ENCODE peak calls at places on chromosomes 13 and 19, in five cellular contexts. One of them, this sample, is unnamed.

GRCh38 chr19:45560686-45561085 is 23.9 kb downstream of the OPA3 start:
- DNase-seq in sigmoid colon: no peak
- DNase-seq in GM12892: no peak
- DNase-seq in GM23338: no peak
- DNase-seq in spleen: no peak
- DNase-seq in this sample: no peak

GRCh38 chr13:41955605-41956004 is 5.3 kb downstream of the VWA8 start:
- DNase-seq in sigmoid colon: no peak
- DNase-seq in GM12892: no peak
- DNase-seq in GM23338: no peak
- DNase-seq in spleen: no peak
- DNase-seq in this sample: no peak

GRCh38 chr19:4379383-4380253 is 20.7 kb downstream of the SH3GL1 start:
- DNase-seq in sigmoid colon: peak; percentile 71
- DNase-seq in GM12892: no peak
- DNase-seq in GM23338: no peak
- DNase-seq in spleen: peak; percentile 87
- DNase-seq in this sample: no peak

GRCh38 chr13:24148414-24149305 is 11.9 kb upstream of the SPATA13 start:
- DNase-seq in sigmoid colon: no peak
- DNase-seq in GM12892: no peak
- DNase-seq in GM23338: peak; percentile 72
- DNase-seq in spleen: no peak
- DNase-seq in this sample: no peak

GRCh38 chr13:107866666-107867623 is 348.4 kb downstream of the LIG4 start:
- DNase-seq in sigmoid colon: no peak
- DNase-seq in GM12892: no peak
- DNase-seq in GM23338: peak; percentile 64
- DNase-seq in spleen: no peak
- DNase-seq in this sample: no peak

GRCh38 chr19:15243236-15243957 is 11.1 kb upstream of the EPHX3 start:
- DNase-seq in sigmoid colon: no peak
- DNase-seq in GM12892: no peak
- DNase-seq in GM23338: no peak
- DNase-seq in spleen: no peak
- DNase-seq in this sample: no peak

GRCh38 chr19:15251749-15252397 is 19.6 kb upstream of the EPHX3 start:
- DNase-seq in sigmoid colon: peak; percentile 97
- DNase-seq in GM12892: no peak
- DNase-seq in GM23338: peak; percentile 93
- DNase-seq in spleen: no peak
- DNase-seq in this sample: no peak

GRCh38 chr19:1841209-1841924 is 6.9 kb downstream of the REXO1 start:
- DNase-seq in sigmoid colon: no peak
- DNase-seq in GM12892: no peak
- DNase-seq in GM23338: no peak
- DNase-seq in spleen: no peak
- DNase-seq in this sample: no peak

GRCh38 chr19:36999313-36999712 is 78.9 kb upstream of the ZNF420 start:
- DNase-seq in sigmoid colon: no peak
- DNase-seq in GM12892: no peak
- DNase-seq in GM23338: no peak
- DNase-seq in spleen: no peak
- DNase-seq in this sample: no peak

GRCh38 chr19:10431943-10432735 is 11.8 kb downstream of the PDE4A start:
- DNase-seq in sigmoid colon: peak; percentile 82
- DNase-seq in GM12892: no peak
- DNase-seq in GM23338: peak; percentile 60
- DNase-seq in spleen: peak; percentile 92
- DNase-seq in this sample: no peak

GRCh38 chr13:22210134-22210930 is 539.5 kb downstream of the FGF9 start:
- DNase-seq in sigmoid colon: no peak
- DNase-seq in GM12892: no peak
- DNase-seq in GM23338: peak; percentile 48
- DNase-seq in spleen: no peak
- DNase-seq in this sample: no peak

GRCh38 chr19:13505761-13506549 is at the start of gene CACNA1A:
- DNase-seq in sigmoid colon: no peak
- DNase-seq in GM12892: peak; percentile 22
- DNase-seq in GM23338: peak; percentile 73
- DNase-seq in spleen: no peak
- DNase-seq in this sample: no peak

GRCh38 chr19:34577056-34577455 is 95.5 kb downstream of the WTIP start:
- DNase-seq in sigmoid colon: no peak
- DNase-seq in GM12892: no peak
- DNase-seq in GM23338: peak; percentile 36
- DNase-seq in spleen: no peak
- DNase-seq in this sample: no peak

GRCh38 chr19:52214241-52214640 is 24.4 kb downstream of the PPP2R1A start:
- DNase-seq in sigmoid colon: no peak
- DNase-seq in GM12892: no peak
- DNase-seq in GM23338: no peak
- DNase-seq in spleen: no peak
- DNase-seq in this sample: no peak

GRCh38 chr13:105806335-105806920 is 729.0 kb downstream of the EFNB2 start:
- DNase-seq in sigmoid colon: no peak
- DNase-seq in GM12892: no peak
- DNase-seq in GM23338: no peak
- DNase-seq in spleen: no peak
- DNase-seq in this sample: no peak

GRCh38 chr13:76829572-76830327 is 56.5 kb downstream of the KCTD12 start:
- DNase-seq in sigmoid colon: peak; percentile 68
- DNase-seq in GM12892: no peak
- DNase-seq in GM23338: no peak
- DNase-seq in spleen: no peak
- DNase-seq in this sample: no peak

GRCh38 chr13:25494708-25495411 is 123.1 kb downstream of the ATP8A2 start:
- DNase-seq in sigmoid colon: no peak
- DNase-seq in GM12892: no peak
- DNase-seq in GM23338: no peak
- DNase-seq in spleen: no peak
- DNase-seq in this sample: no peak

GRCh38 chr13:38265135-38265497 is 84.5 kb upstream of the UFM1 start:
- DNase-seq in sigmoid colon: no peak
- DNase-seq in GM12892: no peak
- DNase-seq in GM23338: no peak
- DNase-seq in spleen: peak; percentile 42
- DNase-seq in this sample: no peak

GRCh38 chr13:48536851-48537250 is 4.0 kb upstream of the RCBTB2 start:
- DNase-seq in sigmoid colon: no peak
- DNase-seq in GM12892: no peak
- DNase-seq in GM23338: no peak
- DNase-seq in spleen: no peak
- DNase-seq in this sample: no peak

GRCh38 chr13:51704399-51705306 is 99.3 kb downstream of the DHRS12 start:
- DNase-seq in sigmoid colon: no peak
- DNase-seq in GM12892: no peak
- DNase-seq in GM23338: no peak
- DNase-seq in spleen: no peak
- DNase-seq in this sample: no peak

GRCh38 chr19:45333609-45334303 is 6.8 kb upstream of the KLC3 start:
- DNase-seq in sigmoid colon: no peak
- DNase-seq in GM12892: no peak
- DNase-seq in GM23338: no peak
- DNase-seq in spleen: no peak
- DNase-seq in this sample: no peak

GRCh38 chr19:18831524-18832330 is at the start of gene UPF1:
- DNase-seq in sigmoid colon: peak; percentile 95
- DNase-seq in GM12892: peak; percentile 89
- DNase-seq in GM23338: peak; percentile 95
- DNase-seq in spleen: peak; percentile 100
- DNase-seq in this sample: peak; percentile 92

GRCh38 chr19:20664917-20665781 is 3.8 kb upstream of the ZNF626 start:
- DNase-seq in sigmoid colon: no peak
- DNase-seq in GM12892: no peak
- DNase-seq in GM23338: peak; percentile 49
- DNase-seq in spleen: no peak
- DNase-seq in this sample: no peak

GRCh38 chr19:48206402-48207093 is 36.1 kb downstream of the ZSWIM9 start:
- DNase-seq in sigmoid colon: no peak
- DNase-seq in GM12892: no peak
- DNase-seq in GM23338: no peak
- DNase-seq in spleen: no peak
- DNase-seq in this sample: no peak

GRCh38 chr13:97319088-97319487 is 97.0 kb downstream of the MBNL2 start:
- DNase-seq in sigmoid colon: no peak
- DNase-seq in GM12892: no peak
- DNase-seq in GM23338: no peak
- DNase-seq in spleen: no peak
- DNase-seq in this sample: no peak

GRCh38 chr19:47035127-47035494 is 13.3 kb downstream of the TMEM160 start:
- DNase-seq in sigmoid colon: no peak
- DNase-seq in GM12892: no peak
- DNase-seq in GM23338: peak; percentile 84
- DNase-seq in spleen: no peak
- DNase-seq in this sample: no peak

GRCh38 chr19:14473915-14474578 is 1.1 kb downstream of the PTGER1 start:
- DNase-seq in sigmoid colon: no peak
- DNase-seq in GM12892: no peak
- DNase-seq in GM23338: peak; percentile 71
- DNase-seq in spleen: no peak
- DNase-seq in this sample: no peak

GRCh38 chr13:85347251-85347650 is 452.0 kb downstream of the SLITRK6 start:
- DNase-seq in sigmoid colon: no peak
- DNase-seq in GM12892: no peak
- DNase-seq in GM23338: no peak
- DNase-seq in spleen: no peak
- DNase-seq in this sample: no peak

GRCh38 chr19:55520691-55521292 is 16.1 kb downstream of the SBK2 start:
- DNase-seq in sigmoid colon: no peak
- DNase-seq in GM12892: no peak
- DNase-seq in GM23338: no peak
- DNase-seq in spleen: no peak
- DNase-seq in this sample: no peak

GRCh38 chr19:55519461-55520311 is 17.2 kb downstream of the SBK2 start:
- DNase-seq in sigmoid colon: no peak
- DNase-seq in GM12892: no peak
- DNase-seq in GM23338: no peak
- DNase-seq in spleen: no peak
- DNase-seq in this sample: no peak

GRCh38 chr19:55516878-55517620 is 19.9 kb downstream of the SBK2 start:
- DNase-seq in sigmoid colon: peak; percentile 97
- DNase-seq in GM12892: peak; percentile 100
- DNase-seq in GM23338: peak; percentile 95
- DNase-seq in spleen: peak; percentile 96
- DNase-seq in this sample: peak; percentile 100
- TF ChIP-seq POLR2AphosphoS5 in sigmoid colon: peak; percentile 42
- TF ChIP-seq POLR2AphosphoS5 in GM12892: no peak
- TF ChIP-seq POLR2AphosphoS5 in GM23338: no peak
- TF ChIP-seq POLR2AphosphoS5 in spleen: peak; percentile 78
- TF ChIP-seq POLR2AphosphoS5 in this sample: no peak

DNA sequence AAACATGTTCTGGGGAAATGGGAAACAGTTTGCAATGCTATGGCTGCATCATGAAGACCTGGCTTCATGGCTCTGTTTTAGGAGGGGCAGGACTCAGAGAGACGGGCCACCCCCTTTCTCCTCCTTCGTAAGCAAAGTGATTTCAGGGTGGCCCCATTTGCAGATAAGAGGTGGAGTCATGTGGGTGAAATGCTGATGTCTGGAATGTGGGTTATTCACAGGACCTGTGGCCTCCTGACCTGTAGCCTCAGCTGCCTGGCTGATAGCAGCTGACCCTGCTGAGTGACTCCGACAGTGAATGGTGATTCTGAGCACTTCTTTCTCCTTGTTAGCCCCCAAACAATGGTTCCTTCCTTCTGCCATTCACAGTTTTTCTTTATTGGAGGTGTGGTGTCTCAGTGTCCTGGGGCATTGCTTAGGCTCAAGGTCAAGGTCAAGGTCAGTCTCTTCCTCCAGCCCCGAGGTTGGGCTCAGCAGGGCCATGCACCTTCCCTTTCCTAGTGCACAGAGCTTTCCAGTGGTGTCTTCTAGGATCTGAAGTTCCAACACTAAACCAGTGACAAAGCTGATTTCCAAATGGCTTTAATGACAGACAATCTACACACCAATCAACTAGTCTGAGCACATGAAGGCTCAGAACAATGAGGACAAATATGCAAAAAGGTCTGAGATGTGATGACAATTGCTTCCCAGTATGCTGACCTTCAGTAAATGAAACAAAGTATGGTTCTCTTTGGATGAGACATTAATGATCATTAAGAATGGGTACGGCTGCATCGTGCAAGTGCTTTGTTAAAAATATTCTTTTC is 49.6 kb upstream of the ANKRD10 start:
- DNase-seq in sigmoid colon: no peak
- DNase-seq in GM12892: no peak
- DNase-seq in GM23338: no peak
- DNase-seq in spleen: no peak
- DNase-seq in this sample: no peak
- TF ChIP-seq POLR2AphosphoS5 in sigmoid colon: no peak
- TF ChIP-seq POLR2AphosphoS5 in GM12892: no peak
- TF ChIP-seq POLR2AphosphoS5 in GM23338: no peak
- TF ChIP-seq POLR2AphosphoS5 in spleen: no peak
- TF ChIP-seq POLR2AphosphoS5 in this sample: no peak

GRCh38 chr13:39321578-39321977 is 281.4 kb downstream of the LHFPL6 start:
- DNase-seq in sigmoid colon: peak; percentile 69
- DNase-seq in GM12892: no peak
- DNase-seq in GM23338: no peak
- DNase-seq in spleen: no peak
- DNase-seq in this sample: no peak
- TF ChIP-seq POLR2AphosphoS5 in sigmoid colon: peak; percentile 29
- TF ChIP-seq POLR2AphosphoS5 in GM12892: no peak
- TF ChIP-seq POLR2AphosphoS5 in GM23338: no peak
- TF ChIP-seq POLR2AphosphoS5 in spleen: no peak
- TF ChIP-seq POLR2AphosphoS5 in this sample: no peak

DNA sequence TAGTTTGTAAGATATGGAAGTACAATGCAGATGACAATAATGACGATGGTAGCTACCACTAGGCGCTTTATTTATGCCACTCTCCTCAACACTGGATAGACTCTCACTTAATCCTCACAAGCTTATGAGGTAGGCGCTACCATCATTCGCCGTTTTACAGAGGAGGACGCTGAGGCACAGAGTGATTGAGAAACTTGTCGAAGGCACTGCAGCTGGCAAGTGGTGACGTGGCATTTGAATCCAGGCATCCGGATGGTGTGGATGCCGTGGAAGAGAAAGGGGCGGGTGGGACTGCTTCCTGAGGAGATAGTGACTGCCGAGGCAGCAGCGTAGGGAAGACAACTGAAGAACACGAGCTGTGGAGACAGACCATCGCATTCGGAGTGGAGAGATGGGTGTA is 1.3 kb upstream of the RPS9 start:
- DNase-seq in sigmoid colon: no peak
- DNase-seq in GM12892: no peak
- DNase-seq in GM23338: no peak
- DNase-seq in spleen: no peak
- DNase-seq in this sample: no peak
- TF ChIP-seq POLR2AphosphoS5 in sigmoid colon: no peak
- TF ChIP-seq POLR2AphosphoS5 in GM12892: no peak
- TF ChIP-seq POLR2AphosphoS5 in GM23338: no peak
- TF ChIP-seq POLR2AphosphoS5 in spleen: no peak
- TF ChIP-seq POLR2AphosphoS5 in this sample: no peak

This sample was measured in GM12891.